ENCODE peak calls at places on chromosomes 5 and 9, in nine cellular contexts. Y is tibial nerve, B is left ventricle myocardium inferior, Z is Peyer's patch, K is heart left ventricle, H is right atrium auricular region, L is IMR-90, S is body of pancreas, N is spleen. E is an unnamed sample.
A peak's percentile ranks its signal among the peaks of the same experiment; 100 is the strongest.

GRCh38 chr5:7897014-7897600 is 28.2 kb downstream of the MTRR start:
- DNase-seq in Z (peak; percentile 64), N (no peak), Y (no peak), L (peak; percentile 52), H (no peak), B (no peak), K (no peak), S (peak; percentile 15), E (no peak)

GRCh38 chr5:107809201-107810034 is 138.7 kb upstream of the EFNA5 start:
- DNase-seq in L (peak; percentile 48), Z (no peak), H (no peak), B (no peak), N (no peak), S (no peak), K (no peak), Y (no peak), E (no peak)

GRCh38 chr9:136742640-136743391 is at the start of gene LCN10:
- DNase-seq in Z (no peak), B (no peak), S (peak; percentile 65), N (no peak), H (no peak), Y (no peak), L (no peak), K (no peak), E (no peak)

GRCh38 chr5:16913840-16914435 is 22.1 kb downstream of the MYO10 start:
- DNase-seq in H (no peak), S (peak; percentile 78), Z (no peak), N (no peak), B (no peak), L (no peak), K (no peak), Y (no peak), E (no peak)

GRCh38 chr9:128383007-128383753 is 12.0 kb downstream of the URM1 start:
- DNase-seq in K (no peak), Z (no peak), N (no peak), S (no peak), B (no peak), L (no peak), Y (no peak), H (no peak), E (no peak)

GRCh38 chr5:39132128-39132447 is 57.9 kb upstream of the RICTOR start:
- DNase-seq in S (no peak), N (no peak), K (no peak), H (no peak), Y (no peak), B (no peak), Z (no peak), L (no peak), E (no peak)

GRCh38 chr5:157593036-157593435 is 17.5 kb upstream of the ADAM19 start:
- DNase-seq in S (no peak), L (no peak), H (no peak), Z (no peak), Y (no peak), K (no peak), N (no peak), B (no peak), E (no peak)

GRCh38 chr5:147101654-147102053 is 133.2 kb upstream of the STK32A start:
- DNase-seq in L (no peak), Y (no peak), S (no peak), H (no peak), Z (no peak), N (no peak), B (no peak), K (no peak), E (no peak)

GRCh38 chr5:141506381-141507155 is 17.7 kb downstream of the PCDHGC5 start:
- DNase-seq in H (no peak), N (no peak), B (no peak), K (no peak), L (no peak), S (no peak), Y (no peak), Z (no peak), E (no peak)

GRCh38 chr9:117860849-117861248 is 156.6 kb downstream of the TLR4 start:
- DNase-seq in S (no peak), N (no peak), H (no peak), Y (no peak), B (no peak), Z (no peak), K (no peak), L (no peak), E (no peak)

GRCh38 chr9:122329592-122329991 is 41.2 kb upstream of the PTGS1 start:
- DNase-seq in L (no peak), N (no peak), Z (no peak), H (no peak), K (peak; percentile 29), S (no peak), Y (no peak), B (no peak), E (no peak)

GRCh38 chr5:125065114-125065513 is 318.7 kb upstream of the ZNF608 start:
- DNase-seq in Y (no peak), H (no peak), Z (no peak), S (no peak), L (no peak), K (no peak), N (no peak), B (no peak), E (no peak)

GRCh38 chr5:138873886-138874200 is 1.3 kb downstream of the LRRTM2 start:
- DNase-seq in Y (no peak), N (no peak), K (no peak), H (no peak), S (no peak), L (no peak), Z (no peak), B (no peak), E (no peak)

GRCh38 chr5:173229381-173229959 is 5.5 kb downstream of the NKX2-5 start:
- DNase-seq in N (peak; percentile 66), K (no peak), L (no peak), Z (no peak), H (no peak), S (no peak), B (no peak), Y (no peak), E (no peak)

GRCh38 chr5:136055612-136056302 is 27.0 kb downstream of the TGFBI start:
- DNase-seq in L (no peak), K (no peak), S (no peak), Y (no peak), N (peak; percentile 47), Z (peak; percentile 38), H (no peak), B (no peak), E (no peak)

GRCh38 chr5:168305281-168305680 is 13.8 kb downstream of the WWC1 start:
- DNase-seq in Z (no peak), L (no peak), Y (no peak), S (peak; percentile 43), N (no peak), K (no peak), B (no peak), H (no peak), E (no peak)

GRCh38 chr5:76855961-76856360 is 6.1 kb downstream of the S100Z start:
- DNase-seq in K (no peak), S (no peak), Y (no peak), N (no peak), Z (peak; percentile 50), B (no peak), L (no peak), H (no peak), E (no peak)

GRCh38 chr9:73116030-73116429 is 35.6 kb upstream of the ANXA1 start:
- DNase-seq in Z (no peak), S (no peak), B (no peak), K (no peak), Y (no peak), N (no peak), H (no peak), L (peak; percentile 80), E (no peak)

GRCh38 chr5:174159327-174160247 is 114.1 kb downstream of the NSG2 start:
- DNase-seq in K (no peak), H (no peak), Y (no peak), Z (no peak), L (no peak), S (no peak), N (no peak), B (no peak), E (no peak)

GRCh38 chr9:130204341-130204740 is 32.1 kb downstream of the NCS1 start:
- DNase-seq in L (no peak), S (no peak), K (no peak), H (no peak), Z (no peak), B (no peak), N (no peak), Y (no peak), E (no peak)
- H3K4me1 ChIP-seq in L (peaks cover 10% of the 10 kb centered on the region), S (peaks cover 1% of the 10 kb centered on the region), K (no peaks in the 10 kb centered on the region), H (no peaks in the 10 kb centered on the region), Z (no peaks in the 10 kb centered on the region), B (peaks cover 4% of the 10 kb centered on the region), N (no peaks in the 10 kb centered on the region), Y (peaks cover 6% of the 10 kb centered on the region), E (no peaks in the 10 kb centered on the region)

GRCh38 chr5:120394259-120394658 is 69.8 kb upstream of the PRR16 start:
- DNase-seq in N (no peak), Y (no peak), K (no peak), S (no peak), L (no peak), B (no peak), Z (no peak), H (no peak), E (no peak)
- TF ChIP-seq CTCF in N (no peak), Y (no peak), K (no peak), S (no peak), L (no peak), B (no peak), Z (no peak), H (no peak), E (no peak)

DNA sequence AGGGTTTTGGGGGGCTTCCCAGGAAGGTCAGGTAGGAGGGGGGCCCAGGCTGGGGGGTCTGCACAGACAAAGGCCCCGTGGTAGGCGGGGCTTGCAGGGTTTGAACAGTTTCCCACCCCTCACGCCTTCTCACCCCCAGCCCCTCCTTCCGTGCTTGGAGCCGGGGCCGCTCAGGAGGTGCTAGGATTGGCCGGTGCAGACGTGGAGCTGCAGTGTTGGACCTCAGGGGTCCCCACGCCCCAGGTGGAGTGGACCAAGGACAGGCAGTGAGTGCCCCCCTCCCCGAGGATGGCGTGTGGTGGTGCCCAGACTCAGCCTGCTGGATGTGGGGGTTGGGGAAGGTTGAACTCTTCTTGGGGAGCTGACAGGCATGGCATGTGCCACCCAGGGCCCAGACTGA is 83.8 kb downstream of the HMCN2 start:
- DNase-seq in N (peak; percentile 66), K (no peak), Y (no peak), L (no peak), Z (no peak), B (no peak), S (no peak), H (no peak), E (no peak)
- H3K9me3 ChIP-seq in N (no peaks in the 10 kb centered on the region), K (no peaks in the 10 kb centered on the region), Y (no peaks in the 10 kb centered on the region), L (no peaks in the 10 kb centered on the region), Z (no peaks in the 10 kb centered on the region), B (no peaks in the 10 kb centered on the region), S (no peaks in the 10 kb centered on the region), H (no peaks in the 10 kb centered on the region), E (no peaks in the 10 kb centered on the region)

DNA sequence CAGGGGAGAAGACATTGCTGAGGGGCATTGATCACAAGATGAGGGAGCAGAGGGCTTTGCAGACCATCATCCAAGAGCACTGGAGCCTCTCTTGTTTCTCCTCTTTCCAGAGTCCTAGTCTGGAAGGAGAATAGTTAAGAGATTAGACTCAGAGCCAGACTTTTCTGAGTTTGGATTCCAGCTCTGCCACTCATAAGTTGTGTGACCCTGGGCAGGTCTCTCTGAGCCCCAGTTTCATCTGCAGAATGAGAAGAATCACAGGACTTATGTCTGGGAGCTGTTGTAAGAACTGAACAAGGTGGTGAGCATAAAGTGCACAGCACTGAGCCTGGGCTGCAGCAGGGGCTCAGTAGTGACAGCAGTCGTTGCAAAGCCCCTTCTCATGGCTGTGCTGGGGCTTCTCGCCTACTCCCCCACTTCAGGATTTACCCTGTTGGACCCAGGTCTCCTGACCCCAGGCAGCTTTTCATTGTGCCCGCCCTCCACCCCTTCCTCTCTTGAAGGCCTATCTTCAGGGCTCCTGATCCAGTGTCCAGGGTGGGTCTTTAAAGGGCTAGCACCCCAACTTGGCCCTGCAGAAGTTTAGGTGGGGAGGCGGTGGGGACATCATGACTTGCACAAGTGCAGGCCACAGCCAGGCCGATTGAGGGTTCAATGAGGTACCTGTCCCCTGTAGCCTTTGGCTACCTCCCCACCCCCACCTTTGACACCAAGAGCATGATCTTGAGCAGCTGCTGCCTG is 1.5 kb downstream of the SYNPO start:
- DNase-seq in B (no peak), Y (no peak), L (no peak), H (no peak), S (no peak), N (no peak), Z (no peak), K (no peak), E (no peak)
- H3K4me1 ChIP-seq in B (peaks cover 100% of the 10 kb centered on the region), Y (peaks cover 88% of the 10 kb centered on the region), L (peaks cover 51% of the 10 kb centered on the region), H (no peaks in the 10 kb centered on the region), S (peaks cover 87% of the 10 kb centered on the region), N (peaks cover 29% of the 10 kb centered on the region), Z (no peaks in the 10 kb centered on the region), K (peaks cover 85% of the 10 kb centered on the region), E (peaks cover 86% of the 10 kb centered on the region)